ENCODE peak calls at places on chromosomes 3 and 15, in seven cellular contexts. One of them, this sample, is unnamed.

GRCh38 chr3:39907981-39908380 is 98.6 kb downstream of the MYRIP start:
- DNase-seq in uterus: no peak
- DNase-seq in psoas muscle: no peak
- DNase-seq in HEK293T: no peak
- DNase-seq in G401: peak
- DNase-seq in HTR-8/SVneo: no peak
- DNase-seq in ELF-1: no peak
- DNase-seq in this sample: no peak

GRCh38 chr3:10968390-10968789 is 24.2 kb upstream of the SLC6A1 start:
- DNase-seq in uterus: no peak
- DNase-seq in psoas muscle: no peak
- DNase-seq in HEK293T: no peak
- DNase-seq in G401: no peak
- DNase-seq in HTR-8/SVneo: no peak
- DNase-seq in ELF-1: peak
- DNase-seq in this sample: no peak

GRCh38 chr3:31274406-31275024 is 258.2 kb upstream of the STT3B start:
- DNase-seq in uterus: no peak
- DNase-seq in psoas muscle: no peak
- DNase-seq in HEK293T: no peak
- DNase-seq in G401: no peak
- DNase-seq in HTR-8/SVneo: no peak
- DNase-seq in ELF-1: no peak
- DNase-seq in this sample: no peak

GRCh38 chr15:83657549-83657948 is 3.6 kb downstream of the ADAMTSL3 start:
- DNase-seq in uterus: no peak
- DNase-seq in psoas muscle: no peak
- DNase-seq in HEK293T: peak
- DNase-seq in G401: no peak
- DNase-seq in HTR-8/SVneo: no peak
- DNase-seq in ELF-1: peak
- DNase-seq in this sample: peak

GRCh38 chr15:41955807-41956525 is 16.4 kb downstream of the EHD4 start:
- DNase-seq in uterus: no peak
- DNase-seq in psoas muscle: no peak
- DNase-seq in HEK293T: no peak
- DNase-seq in G401: no peak
- DNase-seq in HTR-8/SVneo: no peak
- DNase-seq in ELF-1: peak
- DNase-seq in this sample: peak

GRCh38 chr3:128062033-128062745 is 10.0 kb downstream of the SEC61A1 start:
- DNase-seq in uterus: no peak
- DNase-seq in psoas muscle: no peak
- DNase-seq in HEK293T: no peak
- DNase-seq in G401: no peak
- DNase-seq in HTR-8/SVneo: no peak
- DNase-seq in ELF-1: no peak
- DNase-seq in this sample: no peak

GRCh38 chr3:11140054-11140712 is 14.1 kb upstream of the HRH1 start:
- DNase-seq in uterus: no peak
- DNase-seq in psoas muscle: no peak
- DNase-seq in HEK293T: no peak
- DNase-seq in G401: no peak
- DNase-seq in HTR-8/SVneo: no peak
- DNase-seq in ELF-1: no peak
- DNase-seq in this sample: no peak

GRCh38 chr3:31466016-31466415 is 66.7 kb upstream of the STT3B start:
- DNase-seq in uterus: no peak
- DNase-seq in psoas muscle: no peak
- DNase-seq in HEK293T: no peak
- DNase-seq in G401: no peak
- DNase-seq in HTR-8/SVneo: no peak
- DNase-seq in ELF-1: no peak
- DNase-seq in this sample: no peak

GRCh38 chr15:44801368-44801767 is 65.0 kb downstream of the TRIM69 start:
- DNase-seq in uterus: no peak
- DNase-seq in psoas muscle: no peak
- DNase-seq in HEK293T: no peak
- DNase-seq in G401: no peak
- DNase-seq in HTR-8/SVneo: no peak
- DNase-seq in ELF-1: no peak
- DNase-seq in this sample: no peak

GRCh38 chr3:113717818-113718217 is 21.4 kb upstream of the USF3 start:
- DNase-seq in uterus: no peak
- DNase-seq in psoas muscle: no peak
- DNase-seq in HEK293T: no peak
- DNase-seq in G401: no peak
- DNase-seq in HTR-8/SVneo: no peak
- DNase-seq in ELF-1: no peak
- DNase-seq in this sample: no peak

GRCh38 chr15:71261418-71261817 is 146.1 kb downstream of the THSD4 start:
- DNase-seq in uterus: no peak
- DNase-seq in psoas muscle: no peak
- DNase-seq in HEK293T: no peak
- DNase-seq in G401: no peak
- DNase-seq in HTR-8/SVneo: no peak
- DNase-seq in ELF-1: no peak
- DNase-seq in this sample: no peak

GRCh38 chr3:39358302-39358701 is 24.9 kb upstream of the SLC25A38 start:
- DNase-seq in uterus: no peak
- DNase-seq in psoas muscle: no peak
- DNase-seq in HEK293T: no peak
- DNase-seq in G401: no peak
- DNase-seq in HTR-8/SVneo: no peak
- DNase-seq in ELF-1: no peak
- DNase-seq in this sample: no peak

GRCh38 chr15:42595641-42596240 is 20.3 kb downstream of the STARD9 start:
- DNase-seq in uterus: no peak
- DNase-seq in psoas muscle: no peak
- DNase-seq in HEK293T: no peak
- DNase-seq in G401: no peak
- DNase-seq in HTR-8/SVneo: no peak
- DNase-seq in ELF-1: no peak
- DNase-seq in this sample: no peak

GRCh38 chr15:76199106-76200082 is 111.9 kb downstream of the ETFA start:
- DNase-seq in uterus: peak
- DNase-seq in psoas muscle: peak
- DNase-seq in HEK293T: no peak
- DNase-seq in G401: peak
- DNase-seq in HTR-8/SVneo: no peak
- DNase-seq in ELF-1: no peak
- DNase-seq in this sample: no peak

GRCh38 chr3:174532776-174533175 is 326.4 kb upstream of the NAALADL2 start:
- DNase-seq in uterus: no peak
- DNase-seq in psoas muscle: no peak
- DNase-seq in HEK293T: no peak
- DNase-seq in G401: no peak
- DNase-seq in HTR-8/SVneo: no peak
- DNase-seq in ELF-1: no peak
- DNase-seq in this sample: no peak

GRCh38 chr3:46966811-46967210 is 9.7 kb downstream of the CCDC12 start:
- DNase-seq in uterus: no peak
- DNase-seq in psoas muscle: no peak
- DNase-seq in HEK293T: no peak
- DNase-seq in G401: no peak
- DNase-seq in HTR-8/SVneo: no peak
- DNase-seq in ELF-1: peak
- DNase-seq in this sample: no peak

GRCh38 chr15:80242132-80242769 is 9.8 kb downstream of the CTXND1 start:
- DNase-seq in uterus: no peak
- DNase-seq in psoas muscle: no peak
- DNase-seq in HEK293T: peak
- DNase-seq in G401: no peak
- DNase-seq in HTR-8/SVneo: peak
- DNase-seq in ELF-1: peak
- DNase-seq in this sample: peak

GRCh38 chr15:78259232-78259631 is 5.1 kb upstream of the DNAJA4 start:
- DNase-seq in uterus: no peak
- DNase-seq in psoas muscle: no peak
- DNase-seq in HEK293T: no peak
- DNase-seq in G401: no peak
- DNase-seq in HTR-8/SVneo: no peak
- DNase-seq in ELF-1: no peak
- DNase-seq in this sample: no peak